ENCODE peak calls at places on chromosomes 1 and 21, in six cellular contexts. J is kidney, H is Calu3, L is choroid plexus epithelial cell, Z is transverse colon, W is left ventricle myocardium inferior. K is an unnamed sample.

GRCh38 chr1:245926888-245927287 is 580.2 kb downstream of the SMYD3 start:
- DNase-seq in H (no peak), Z (no peak), L (no peak), J (no peak), W (no peak), K (no peak)

GRCh38 chr1:78214334-78214733 is 168.6 kb downstream of the GIPC2 start:
- DNase-seq in J (no peak), L (no peak), Z (no peak), H (no peak), W (no peak), K (no peak)

GRCh38 chr1:21212126-21212525 is 35.4 kb upstream of the EIF4G3 start:
- DNase-seq in W (no peak), Z (no peak), J (no peak), H (no peak), L (no peak), K (no peak)

GRCh38 chr1:3930696-3931309 is 30.7 kb upstream of the C1orf174 start:
- DNase-seq in J (peak; percentile 48), H (no peak), L (no peak), Z (no peak), W (no peak), K (peak; percentile 68)

GRCh38 chr1:190001187-190001586 is 476.5 kb downstream of the BRINP3 start:
- DNase-seq in W (no peak), L (peak; percentile 62), J (no peak), Z (no peak), H (no peak), K (no peak)

GRCh38 chr1:26156285-26157038 is 2.4 kb upstream of the FAM110D start:
- DNase-seq in J (no peak), Z (no peak), W (peak; percentile 76), H (no peak), L (no peak), K (no peak)

GRCh38 chr1:232367293-232367692 is 262.6 kb downstream of the SIPA1L2 start:
- DNase-seq in L (peak; percentile 9), J (no peak), Z (no peak), H (no peak), W (no peak), K (no peak)

GRCh38 chr1:53410691-53411090 is 48.5 kb upstream of the DMRTB1 start:
- DNase-seq in L (no peak), J (no peak), W (no peak), H (no peak), Z (no peak), K (no peak)

GRCh38 chr1:230303822-230304221 is 122.3 kb downstream of the PGBD5 start:
- DNase-seq in J (peak; percentile 5), L (peak; percentile 57), H (no peak), W (no peak), Z (no peak), K (peak; percentile 77)

GRCh38 chr1:157115851-157116734 is 16.5 kb upstream of the ETV3L start:
- DNase-seq in J (no peak), H (no peak), Z (no peak), W (no peak), L (no peak), K (no peak)

GRCh38 chr1:154807048-154807591 is 63.0 kb downstream of the KCNN3 start:
- DNase-seq in W (no peak), J (no peak), Z (peak; percentile 30), H (no peak), L (no peak), K (no peak)

GRCh38 chr1:204123376-204123775 is 28.5 kb downstream of the ETNK2 start:
- DNase-seq in W (no peak), L (peak; percentile 50), Z (peak; percentile 27), J (no peak), H (no peak), K (peak; percentile 62)

DNA sequence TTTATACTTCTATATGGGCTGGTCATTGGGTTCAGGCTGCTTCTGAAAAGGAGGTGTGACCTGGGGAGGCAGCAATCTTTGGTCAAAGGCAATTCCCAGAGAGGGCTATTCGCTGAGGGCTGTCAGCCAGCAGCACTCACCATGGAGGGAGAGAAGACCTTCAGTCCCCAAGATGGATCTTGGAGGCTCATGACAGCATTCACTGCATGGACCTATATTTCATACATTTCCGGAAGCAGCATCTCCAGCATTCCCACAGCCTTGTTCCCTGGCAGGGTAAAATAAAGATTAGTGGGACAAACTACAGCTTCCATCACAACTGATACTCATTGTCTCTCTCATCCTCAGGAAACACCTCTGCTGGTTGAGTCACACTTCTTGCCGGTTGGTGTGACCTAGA is 146.6 kb downstream of the CNIH3 start:
- DNase-seq in Z (no peak), L (no peak), H (no peak), J (no peak), W (no peak), K (no peak)
- TF ChIP-seq CTCF in Z (no peak), L (no peak), H (no peak), J (no peak), W (no peak), K (no peak)

DNA sequence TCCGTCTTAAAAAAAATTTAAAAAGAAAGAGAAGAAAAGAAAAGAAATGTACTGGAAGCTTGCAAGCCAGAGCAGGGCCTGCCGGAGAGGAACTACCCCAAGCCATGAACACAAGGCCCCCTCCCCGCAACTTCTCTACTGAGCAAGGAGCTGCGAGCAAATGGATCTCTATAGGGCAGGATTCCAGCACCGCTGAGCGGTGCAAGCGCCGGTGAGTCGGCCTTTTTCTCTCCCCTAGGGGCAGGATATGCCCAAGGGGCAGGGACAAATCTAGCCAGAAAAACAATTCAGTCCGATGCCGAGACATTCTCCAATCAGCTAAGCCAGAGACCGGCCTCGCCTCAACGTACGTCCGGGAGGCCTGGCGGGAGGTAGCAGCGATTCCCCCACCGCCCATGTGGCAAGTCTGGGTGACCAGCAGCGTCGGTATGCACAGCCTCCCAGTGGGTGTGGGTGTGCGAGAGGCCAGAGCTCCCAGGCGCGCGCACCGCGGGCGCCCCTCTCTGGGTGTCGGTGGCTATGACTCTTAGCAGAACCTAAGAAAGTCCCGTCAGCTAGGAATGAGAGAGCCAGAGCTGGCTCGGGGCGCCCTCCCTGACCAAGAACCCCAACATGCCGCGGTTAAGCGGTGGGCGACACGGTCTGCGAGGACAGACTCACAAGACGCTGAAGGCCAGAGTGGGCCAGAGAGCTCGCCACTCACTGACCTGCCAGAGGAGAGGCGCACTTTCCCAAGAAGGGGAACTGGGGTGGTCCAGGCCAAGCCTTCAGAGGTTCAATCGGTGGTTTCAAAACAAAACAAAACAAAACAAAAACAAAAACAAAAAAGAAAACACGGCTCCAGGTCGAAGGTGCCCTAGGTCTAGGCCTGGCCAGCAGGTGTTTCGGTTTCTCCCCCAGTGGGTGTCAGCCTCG is 1.9 kb downstream of the CSMD2 start:
- DNase-seq in Z (peak; percentile 25), J (peak; percentile 89), L (peak; percentile 69), W (peak; percentile 59), H (peak; percentile 77), K (peak; percentile 93)
- TF ChIP-seq CTCF in Z (peak; percentile 36), J (peak; percentile 39), L (peak; percentile 62), W (peak; percentile 60), H (no peak), K (peak; percentile 50)

DNA sequence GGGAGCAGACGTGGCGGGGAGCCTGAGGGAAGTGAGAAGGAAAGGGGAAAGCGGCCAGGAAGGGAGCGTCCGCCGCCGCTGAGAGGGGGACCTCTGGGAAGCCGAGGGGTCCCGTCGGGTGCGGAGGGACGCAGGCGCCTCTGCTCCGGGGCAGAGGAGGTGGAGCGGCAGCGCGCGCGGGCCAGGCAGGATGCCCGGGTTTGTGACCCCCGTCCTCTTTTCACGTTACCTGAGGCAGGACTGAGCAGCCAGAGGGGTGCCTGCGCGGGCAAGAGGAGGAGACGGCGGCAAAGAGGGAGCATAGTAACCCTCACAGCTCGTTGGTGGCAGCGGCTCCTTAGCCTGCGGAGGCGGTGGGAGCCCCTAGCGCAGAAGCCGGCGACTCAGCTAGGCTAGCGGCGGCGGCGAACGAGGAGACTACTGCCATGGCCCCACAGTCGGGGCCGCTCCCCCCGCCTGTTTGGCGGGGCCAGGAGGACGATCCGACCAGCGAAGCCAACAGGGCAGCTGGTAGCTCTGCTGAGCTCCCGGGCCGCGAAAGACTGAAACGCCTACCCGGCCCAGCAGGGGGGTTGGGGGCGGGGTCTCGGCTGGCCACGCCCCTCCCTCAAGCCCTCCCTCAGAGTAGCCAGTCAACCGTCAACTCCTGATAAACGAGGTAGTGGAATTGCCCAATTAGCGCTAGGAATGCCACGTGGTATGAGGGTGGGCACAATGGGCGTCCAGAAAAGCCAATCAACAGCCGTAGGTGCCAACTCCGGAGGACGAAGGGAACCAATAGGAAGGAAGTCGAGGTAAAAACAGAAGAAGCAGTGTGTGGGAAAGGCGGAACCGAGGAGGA is at the start of gene TESK2:
- DNase-seq in Z (peak; percentile 98), W (peak; percentile 96), J (peak; percentile 97), H (peak; percentile 98), L (peak; percentile 100), K (peak; percentile 99)
- TF ChIP-seq CTCF in Z (peak; percentile 44), W (peak; percentile 41), J (no peak), H (no peak), L (no peak), K (peak; percentile 6)

GRCh38 chr1:171984262-171984661 is 143.0 kb downstream of the DNM3 start:
- DNase-seq in Z (peak; percentile 23), H (no peak), W (peak; percentile 22), J (peak; percentile 63), L (no peak), K (no peak)

GRCh38 chr1:171984850-171985485 is 143.7 kb downstream of the DNM3 start:
- DNase-seq in H (no peak), W (no peak), J (no peak), L (peak; percentile 58), Z (no peak), K (no peak)

GRCh38 chr1:171985639-171986038 is 144.3 kb downstream of the DNM3 start:
- DNase-seq in L (no peak), J (no peak), Z (no peak), W (no peak), H (peak; percentile 49), K (no peak)

GRCh38 chr1:171988243-171988642 is 146.9 kb downstream of the DNM3 start:
- DNase-seq in H (no peak), W (no peak), L (no peak), J (no peak), Z (no peak), K (no peak)

GRCh38 chr1:171983584-171983983 is 142.3 kb downstream of the DNM3 start:
- DNase-seq in J (no peak), W (no peak), L (peak; percentile 65), Z (no peak), H (peak; percentile 23), K (no peak)
- TF ChIP-seq CTCF in J (peak; percentile 34), W (peak; percentile 45), L (peak; percentile 54), Z (no peak), H (no peak), K (peak; percentile 53)

DNA sequence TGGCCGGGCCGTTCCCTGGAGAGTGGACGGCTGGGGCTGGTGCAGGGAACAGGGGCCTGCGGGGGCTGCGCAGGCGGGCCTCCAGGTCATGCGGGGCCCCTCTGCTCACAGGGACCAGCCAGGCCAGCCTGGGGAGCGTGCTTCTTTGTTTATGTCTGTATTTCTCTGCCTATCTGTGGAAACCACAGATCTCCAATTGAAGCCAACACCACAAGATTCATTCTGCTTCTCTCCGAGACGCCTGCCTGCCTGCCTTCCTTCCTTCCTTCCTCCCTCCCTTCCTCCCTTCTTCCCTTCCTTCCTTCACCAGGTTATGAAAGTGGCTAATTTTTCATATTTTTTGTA is 39.9 kb upstream of the HMGN1 start:
- DNase-seq in Z (no peak), H (no peak), W (no peak), J (no peak), L (no peak), K (no peak)
- TF ChIP-seq CTCF in Z (peak; percentile 6), H (no peak), W (no peak), J (no peak), L (no peak), K (no peak)